ENCODE peak calls at places on chromosome 22, in six cellular contexts. A, Y, B, K, H and X are unnamed samples.

GRCh38 chr22:45961679-45962430 is 15.1 kb downstream of the WNT7B start:
- DNase-seq in A (no peak), Y (no peak), B (no peak), K (no peak), H (no peak), X (no peak)

GRCh38 chr22:48473202-48473601 is 1354.5 kb downstream of the BRD1 start:
- DNase-seq in A (peak), Y (no peak), B (no peak), K (no peak), H (no peak), X (no peak)

GRCh38 chr22:23537421-23537820 is 42.7 kb downstream of the IGLL1 start:
- DNase-seq in A (peak), Y (no peak), B (no peak), K (no peak), H (no peak), X (no peak)

GRCh38 chr22:20641198-20641892 is 132.6 kb upstream of the SERPIND1 start:
- DNase-seq in A (peak), Y (no peak), B (no peak), K (no peak), H (no peak), X (peak)

GRCh38 chr22:47278655-47279054 is 516.2 kb downstream of the TBC1D22A start:
- DNase-seq in A (no peak), Y (no peak), B (no peak), K (no peak), H (no peak), X (no peak)

GRCh38 chr22:38260760-38261477 is 11.9 kb downstream of the TMEM184B start:
- DNase-seq in A (no peak), Y (peak), B (no peak), K (peak), H (no peak), X (no peak)

GRCh38 chr22:37137903-37138665 is 11.6 kb downstream of the IL2RB start:
- DNase-seq in A (no peak), Y (no peak), B (no peak), K (no peak), H (no peak), X (no peak)

GRCh38 chr22:17443413-17444203 is 74.3 kb downstream of the CECR2 start:
- DNase-seq in A (no peak), Y (no peak), B (no peak), K (no peak), H (no peak), X (peak)

GRCh38 chr22:50320116-50320515 is 6.7 kb downstream of the DENND6B start:
- DNase-seq in A (no peak), Y (no peak), B (no peak), K (no peak), H (no peak), X (no peak)

GRCh38 chr22:31680764-31681624 is 19.0 kb upstream of the PISD start:
- DNase-seq in A (no peak), Y (peak), B (peak), K (no peak), H (no peak), X (peak)

GRCh38 chr22:19710020-19710768 is 4.1 kb upstream of the SEPTIN5 start:
- DNase-seq in A (peak), Y (no peak), B (no peak), K (no peak), H (no peak), X (no peak)

GRCh38 chr22:17446704-17447103 is 77.4 kb downstream of the CECR2 start:
- DNase-seq in A (no peak), Y (no peak), B (no peak), K (no peak), H (no peak), X (no peak)

GRCh38 chr22:23067691-23068090 is 2.6 kb upstream of the GNAZ start:
- DNase-seq in A (no peak), Y (no peak), B (no peak), K (no peak), H (no peak), X (no peak)

GRCh38 chr22:30626413-30626812 is 9.2 kb upstream of the SLC35E4 start:
- DNase-seq in A (no peak), Y (no peak), B (no peak), K (no peak), H (no peak), X (no peak)
- H3K14ac ChIP-seq in A (no peak), Y (no peak), B (no peak), K (no peak), H (no peak), X (no peak)

GRCh38 chr22:39565414-39565944 is 5.1 kb upstream of the CACNA1I start:
- DNase-seq in A (no peak), Y (no peak), B (no peak), K (no peak), H (no peak), X (no peak)
- H3K14ac ChIP-seq in A (no peak), Y (no peak), B (no peak), K (no peak), H (no peak), X (no peak)

GRCh38 chr22:35349368-35349703 is 31.6 kb upstream of the HMOX1 start:
- DNase-seq in A (no peak), Y (no peak), B (no peak), K (no peak), H (no peak), X (peak)

GRCh38 chr22:35349704-35350538 is 31.0 kb upstream of the HMOX1 start:
- DNase-seq in A (no peak), Y (peak), B (no peak), K (no peak), H (no peak), X (peak)

GRCh38 chr22:35352214-35353111 is 28.4 kb upstream of the HMOX1 start:
- DNase-seq in A (peak), Y (no peak), B (no peak), K (no peak), H (no peak), X (peak)

GRCh38 chr22:35348703-35349102 is 32.2 kb upstream of the HMOX1 start:
- DNase-seq in A (no peak), Y (no peak), B (no peak), K (no peak), H (no peak), X (no peak)

DNA sequence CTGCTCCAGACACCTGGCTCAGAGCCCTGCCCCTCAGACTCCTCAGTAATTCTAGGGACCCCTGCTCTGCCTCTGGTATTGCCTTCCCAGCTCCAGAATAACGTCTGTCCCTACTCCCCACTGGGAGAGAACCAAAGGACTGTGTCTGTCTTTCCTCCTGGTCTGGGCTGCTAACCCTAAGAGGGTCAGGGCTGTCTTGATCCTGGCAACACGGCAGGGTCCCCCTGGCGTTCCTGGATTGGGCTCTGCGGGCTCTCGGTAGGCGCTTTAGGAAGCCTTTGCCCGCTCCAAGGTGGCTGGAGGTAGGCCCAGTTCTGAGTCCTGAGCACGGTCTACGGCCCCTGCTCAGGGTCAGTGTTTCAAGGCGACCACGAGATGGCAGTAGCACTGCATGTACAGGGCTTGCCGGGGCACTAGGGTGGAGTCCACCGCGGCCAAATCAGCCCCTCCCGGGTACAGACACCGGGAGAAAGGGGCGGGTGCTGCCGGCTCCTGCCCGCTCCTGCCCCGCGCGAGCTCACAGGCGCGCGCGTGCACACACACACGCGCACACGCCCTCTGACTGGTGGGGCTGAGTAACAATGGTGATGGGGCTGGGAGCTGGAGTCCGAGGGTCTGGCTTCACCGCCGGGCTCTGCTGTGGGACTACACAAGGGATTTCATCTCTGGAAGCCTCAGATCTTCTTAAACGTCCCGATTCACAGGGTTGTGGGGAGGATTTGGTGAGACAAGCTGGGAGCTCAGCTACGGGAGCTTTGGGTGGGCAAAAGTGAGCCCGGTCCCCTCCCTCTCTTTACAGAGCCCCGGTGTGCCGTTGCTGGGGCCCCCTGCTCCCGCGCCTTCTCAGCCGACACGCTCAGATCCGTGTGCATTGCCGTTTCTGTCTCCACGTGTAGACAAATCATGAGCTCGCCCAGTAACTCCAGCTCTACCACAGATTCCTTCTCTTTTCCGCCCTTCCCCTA is 30.1 kb upstream of the HMOX1 start:
- DNase-seq in A (peak), Y (peak), B (peak), K (peak), H (peak), X (peak)
- H3K14ac ChIP-seq in A (peak), Y (peak), B (peak), K (peak), H (no peak), X (peak)

GRCh38 chr22:25563757-25564319 is 637 bp upstream of the GRK3 start:
- DNase-seq in A (no peak), Y (peak), B (peak), K (no peak), H (no peak), X (peak)
- H3K14ac ChIP-seq in A (no peak), Y (no peak), B (no peak), K (no peak), H (no peak), X (no peak)

GRCh38 chr22:32737811-32738210 is 63.7 kb upstream of the TIMP3 start:
- DNase-seq in A (no peak), Y (peak), B (no peak), K (no peak), H (no peak), X (peak)
- H3K14ac ChIP-seq in A (no peak), Y (no peak), B (peak), K (no peak), H (no peak), X (peak)

GRCh38 chr22:44893731-44894080 is 116.1 kb downstream of the PHF21B start:
- DNase-seq in A (no peak), Y (no peak), B (no peak), K (no peak), H (no peak), X (no peak)
- H3K14ac ChIP-seq in A (no peak), Y (no peak), B (no peak), K (peak), H (no peak), X (no peak)

DNA sequence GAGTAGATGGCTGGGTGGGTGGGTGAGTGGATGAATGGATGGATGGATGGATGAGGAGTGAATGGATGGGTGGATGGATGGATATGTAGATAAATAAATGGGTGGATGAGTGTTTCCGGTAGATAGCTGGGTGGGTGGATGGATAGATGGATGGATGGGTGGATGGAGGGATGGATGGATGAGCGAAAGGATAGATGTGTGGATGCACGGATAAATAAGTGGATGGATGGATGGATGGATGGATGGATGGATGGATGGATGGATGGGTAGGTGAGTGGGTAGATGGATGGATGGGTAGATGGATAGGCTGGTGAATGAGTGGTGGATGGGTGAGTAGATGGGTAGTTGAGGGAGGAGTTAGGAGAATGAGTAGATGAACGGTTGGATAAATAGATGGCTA is 349.3 kb downstream of the MN1 start:
- DNase-seq in A (no peak), Y (no peak), B (no peak), K (no peak), H (no peak), X (no peak)
- H3K14ac ChIP-seq in A (no peak), Y (no peak), B (no peak), K (no peak), H (no peak), X (no peak)